ENCODE peak calls at places on chromosomes 4 and X, in ten cellular contexts. G, M, W, A, F, J, B, O, S and Q are unnamed samples.

GRCh38 chr4:189071241-189071640 is 869.4 kb upstream of the FRG1 start:
- DNase-seq in G (no peak), M (no peak), W (no peak), A (no peak), F (no peak), J (no peak), B (no peak), O (no peak), S (no peak), Q (no peak)

GRCh38 chr4:73721419-73721818 is 18.9 kb upstream of the CXCL8 start:
- DNase-seq in G (no peak), M (no peak), W (no peak), A (no peak), F (no peak), J (no peak), B (no peak), O (peak), S (no peak), Q (peak)

GRCh38 chr4:184515606-184516005 is 41.3 kb upstream of the IRF2 start:
- DNase-seq in G (no peak), M (no peak), W (no peak), A (no peak), F (no peak), J (no peak), B (no peak), O (no peak), S (no peak), Q (no peak)

GRCh38 chrX:43333543-43333942 is 322.6 kb upstream of the MAOA start:
- DNase-seq in G (no peak), M (no peak), W (no peak), A (no peak), F (no peak), J (no peak), B (no peak), O (no peak), S (no peak), Q (no peak)

GRCh38 chr4:148444296-148445070 is 2.3 kb upstream of the NR3C2 start:
- DNase-seq in G (peak), M (peak), W (peak), A (no peak), F (no peak), J (peak), B (peak), O (no peak), S (no peak), Q (no peak)

GRCh38 chr4:158176776-158177175 is 4.0 kb upstream of the GASK1B start:
- DNase-seq in G (no peak), M (no peak), W (no peak), A (no peak), F (no peak), J (no peak), B (no peak), O (no peak), S (no peak), Q (no peak)

GRCh38 chr4:183443609-183444148 is 757 bp upstream of the CDKN2AIP start:
- DNase-seq in G (no peak), M (no peak), W (no peak), A (no peak), F (peak), J (no peak), B (no peak), O (peak), S (peak), Q (no peak)

GRCh38 chrX:138917781-138918180 is 206.3 kb upstream of the FGF13 start:
- DNase-seq in G (no peak), M (no peak), W (no peak), A (no peak), F (no peak), J (no peak), B (no peak), O (peak), S (no peak), Q (no peak)

GRCh38 chr4:137597751-137598493 is 65.6 kb upstream of the PCDH18 start:
- DNase-seq in G (no peak), M (no peak), W (no peak), A (no peak), F (no peak), J (no peak), B (no peak), O (no peak), S (no peak), Q (no peak)

GRCh38 chrX:115018040-115018647 is 728 bp upstream of the IL13RA2 start:
- DNase-seq in G (no peak), M (no peak), W (no peak), A (no peak), F (no peak), J (peak), B (no peak), O (no peak), S (no peak), Q (peak)

GRCh38 chr4:66489783-66490452 is 819.6 kb upstream of the EPHA5 start:
- DNase-seq in G (no peak), M (no peak), W (no peak), A (no peak), F (no peak), J (no peak), B (no peak), O (no peak), S (no peak), Q (peak)

GRCh38 chr4:148704291-148704690 is 262.1 kb upstream of the NR3C2 start:
- DNase-seq in G (no peak), M (no peak), W (no peak), A (no peak), F (no peak), J (no peak), B (no peak), O (no peak), S (no peak), Q (no peak)

GRCh38 chr4:184104419-184105101 is 113.1 kb downstream of the ENPP6 start:
- DNase-seq in G (no peak), M (no peak), W (no peak), A (no peak), F (no peak), J (peak), B (no peak), O (no peak), S (no peak), Q (no peak)

GRCh38 chrX:95145848-95146540 is 1472.0 kb downstream of the FAM133A start:
- DNase-seq in G (no peak), M (no peak), W (no peak), A (no peak), F (no peak), J (no peak), B (no peak), O (no peak), S (no peak), Q (no peak)

GRCh38 chrX:110280954-110281353 is 36.9 kb downstream of the AMMECR1 start:
- DNase-seq in G (no peak), M (no peak), W (no peak), A (peak), F (no peak), J (no peak), B (no peak), O (peak), S (peak), Q (peak)

GRCh38 chr4:30839583-30840520 is 119.7 kb downstream of the PCDH7 start:
- DNase-seq in G (no peak), M (no peak), W (no peak), A (no peak), F (peak), J (no peak), B (no peak), O (no peak), S (peak), Q (no peak)

GRCh38 chr4:101187837-101188236 is 159.5 kb downstream of the PPP3CA start:
- DNase-seq in G (no peak), M (no peak), W (no peak), A (no peak), F (no peak), J (no peak), B (no peak), O (no peak), S (no peak), Q (no peak)